ENCODE peak calls at places on chromosomes 6 and 20, in nine cellular contexts. One of them, this sample, is unnamed.

GRCh38 chr6:28296520-28297060 is 15.2 kb downstream of the PGBD1 start:
- DNase-seq in HEK293T: no peak
- DNase-seq in T-helper 17 cell: no peak
- DNase-seq in stimulated activated naive CD8-positive, alpha-beta T cell treated with anti-CD3 and anti-CD28 coated beads, Interleukin-15, Interleukin-2, amounts not matched to agents 100 U/mL and 50 U/mL, for 24 hours: no peak
- DNase-seq in neural crest cell: no peak
- DNase-seq in cardiac fibroblast: no peak
- DNase-seq in hippocampal formation: no peak
- DNase-seq in NCI-H510A treated with DMSO at 0.1 percent for 48 hours: no peak
- DNase-seq in PC-9: no peak
- DNase-seq in this sample: no peak

GRCh38 chr20:44181611-44182010 is 5.4 kb downstream of the JPH2 start:
- DNase-seq in HEK293T: no peak
- DNase-seq in T-helper 17 cell: no peak
- DNase-seq in stimulated activated naive CD8-positive, alpha-beta T cell treated with anti-CD3 and anti-CD28 coated beads, Interleukin-15, Interleukin-2, amounts not matched to agents 100 U/mL and 50 U/mL, for 24 hours: no peak
- DNase-seq in neural crest cell: no peak
- DNase-seq in cardiac fibroblast: no peak
- DNase-seq in hippocampal formation: no peak
- DNase-seq in NCI-H510A treated with DMSO at 0.1 percent for 48 hours: no peak
- DNase-seq in PC-9: no peak
- DNase-seq in this sample: no peak

GRCh38 chr20:10846831-10847230 is 173.0 kb upstream of the JAG1 start:
- DNase-seq in HEK293T: no peak
- DNase-seq in T-helper 17 cell: no peak
- DNase-seq in stimulated activated naive CD8-positive, alpha-beta T cell treated with anti-CD3 and anti-CD28 coated beads, Interleukin-15, Interleukin-2, amounts not matched to agents 100 U/mL and 50 U/mL, for 24 hours: no peak
- DNase-seq in neural crest cell: no peak
- DNase-seq in cardiac fibroblast: no peak
- DNase-seq in hippocampal formation: no peak
- DNase-seq in NCI-H510A treated with DMSO at 0.1 percent for 48 hours: no peak
- DNase-seq in PC-9: no peak
- DNase-seq in this sample: no peak

GRCh38 chr6:47188588-47189021 is 121.1 kb downstream of the TNFRSF21 start:
- DNase-seq in HEK293T: no peak
- DNase-seq in T-helper 17 cell: no peak
- DNase-seq in stimulated activated naive CD8-positive, alpha-beta T cell treated with anti-CD3 and anti-CD28 coated beads, Interleukin-15, Interleukin-2, amounts not matched to agents 100 U/mL and 50 U/mL, for 24 hours: no peak
- DNase-seq in neural crest cell: no peak
- DNase-seq in cardiac fibroblast: peak; percentile 80
- DNase-seq in hippocampal formation: no peak
- DNase-seq in NCI-H510A treated with DMSO at 0.1 percent for 48 hours: no peak
- DNase-seq in PC-9: peak; percentile 71
- DNase-seq in this sample: no peak

GRCh38 chr6:143744593-143745151 is 66.9 kb downstream of the PHACTR2 start:
- DNase-seq in HEK293T: no peak
- DNase-seq in T-helper 17 cell: no peak
- DNase-seq in stimulated activated naive CD8-positive, alpha-beta T cell treated with anti-CD3 and anti-CD28 coated beads, Interleukin-15, Interleukin-2, amounts not matched to agents 100 U/mL and 50 U/mL, for 24 hours: no peak
- DNase-seq in neural crest cell: no peak
- DNase-seq in cardiac fibroblast: peak; percentile 11
- DNase-seq in hippocampal formation: no peak
- DNase-seq in NCI-H510A treated with DMSO at 0.1 percent for 48 hours: no peak
- DNase-seq in PC-9: peak; percentile 43
- DNase-seq in this sample: no peak

GRCh38 chr20:46899619-46900018 is 5.0 kb downstream of the EYA2 start:
- DNase-seq in HEK293T: no peak
- DNase-seq in T-helper 17 cell: no peak
- DNase-seq in stimulated activated naive CD8-positive, alpha-beta T cell treated with anti-CD3 and anti-CD28 coated beads, Interleukin-15, Interleukin-2, amounts not matched to agents 100 U/mL and 50 U/mL, for 24 hours: no peak
- DNase-seq in neural crest cell: no peak
- DNase-seq in cardiac fibroblast: no peak
- DNase-seq in hippocampal formation: no peak
- DNase-seq in NCI-H510A treated with DMSO at 0.1 percent for 48 hours: no peak
- DNase-seq in PC-9: no peak
- DNase-seq in this sample: no peak

GRCh38 chr6:93849857-93850256 is 430.5 kb upstream of the EPHA7 start:
- DNase-seq in HEK293T: peak; percentile 6
- DNase-seq in T-helper 17 cell: no peak
- DNase-seq in stimulated activated naive CD8-positive, alpha-beta T cell treated with anti-CD3 and anti-CD28 coated beads, Interleukin-15, Interleukin-2, amounts not matched to agents 100 U/mL and 50 U/mL, for 24 hours: no peak
- DNase-seq in neural crest cell: no peak
- DNase-seq in cardiac fibroblast: no peak
- DNase-seq in hippocampal formation: no peak
- DNase-seq in NCI-H510A treated with DMSO at 0.1 percent for 48 hours: no peak
- DNase-seq in PC-9: no peak
- DNase-seq in this sample: no peak

GRCh38 chr20:37688093-37688492 is 5.7 kb upstream of the CTNNBL1 start:
- DNase-seq in HEK293T: no peak
- DNase-seq in T-helper 17 cell: no peak
- DNase-seq in stimulated activated naive CD8-positive, alpha-beta T cell treated with anti-CD3 and anti-CD28 coated beads, Interleukin-15, Interleukin-2, amounts not matched to agents 100 U/mL and 50 U/mL, for 24 hours: no peak
- DNase-seq in neural crest cell: no peak
- DNase-seq in cardiac fibroblast: no peak
- DNase-seq in hippocampal formation: no peak
- DNase-seq in NCI-H510A treated with DMSO at 0.1 percent for 48 hours: no peak
- DNase-seq in PC-9: no peak
- DNase-seq in this sample: no peak

GRCh38 chr6:70651326-70651905 is 16.3 kb upstream of the SMAP1 start:
- DNase-seq in HEK293T: no peak
- DNase-seq in T-helper 17 cell: no peak
- DNase-seq in stimulated activated naive CD8-positive, alpha-beta T cell treated with anti-CD3 and anti-CD28 coated beads, Interleukin-15, Interleukin-2, amounts not matched to agents 100 U/mL and 50 U/mL, for 24 hours: peak; percentile 48
- DNase-seq in neural crest cell: no peak
- DNase-seq in cardiac fibroblast: no peak
- DNase-seq in hippocampal formation: no peak
- DNase-seq in NCI-H510A treated with DMSO at 0.1 percent for 48 hours: no peak
- DNase-seq in PC-9: no peak
- DNase-seq in this sample: peak; percentile 91

GRCh38 chr6:8082954-8083858 is 19.0 kb upstream of the BLOC1S5 start:
- DNase-seq in HEK293T: no peak
- DNase-seq in T-helper 17 cell: no peak
- DNase-seq in stimulated activated naive CD8-positive, alpha-beta T cell treated with anti-CD3 and anti-CD28 coated beads, Interleukin-15, Interleukin-2, amounts not matched to agents 100 U/mL and 50 U/mL, for 24 hours: no peak
- DNase-seq in neural crest cell: no peak
- DNase-seq in cardiac fibroblast: peak; percentile 95
- DNase-seq in hippocampal formation: no peak
- DNase-seq in NCI-H510A treated with DMSO at 0.1 percent for 48 hours: no peak
- DNase-seq in PC-9: peak; percentile 29
- DNase-seq in this sample: no peak

GRCh38 chr6:68192988-68193387 is 442.1 kb upstream of the ADGRB3 start:
- DNase-seq in HEK293T: no peak
- DNase-seq in T-helper 17 cell: no peak
- DNase-seq in stimulated activated naive CD8-positive, alpha-beta T cell treated with anti-CD3 and anti-CD28 coated beads, Interleukin-15, Interleukin-2, amounts not matched to agents 100 U/mL and 50 U/mL, for 24 hours: no peak
- DNase-seq in neural crest cell: no peak
- DNase-seq in cardiac fibroblast: no peak
- DNase-seq in hippocampal formation: no peak
- DNase-seq in NCI-H510A treated with DMSO at 0.1 percent for 48 hours: no peak
- DNase-seq in PC-9: no peak
- DNase-seq in this sample: no peak

GRCh38 chr6:116206231-116206903 is 47.5 kb downstream of the TSPYL4 start:
- DNase-seq in HEK293T: no peak
- DNase-seq in T-helper 17 cell: no peak
- DNase-seq in stimulated activated naive CD8-positive, alpha-beta T cell treated with anti-CD3 and anti-CD28 coated beads, Interleukin-15, Interleukin-2, amounts not matched to agents 100 U/mL and 50 U/mL, for 24 hours: no peak
- DNase-seq in neural crest cell: no peak
- DNase-seq in cardiac fibroblast: peak; percentile 63
- DNase-seq in hippocampal formation: no peak
- DNase-seq in NCI-H510A treated with DMSO at 0.1 percent for 48 hours: no peak
- DNase-seq in PC-9: no peak
- DNase-seq in this sample: no peak

GRCh38 chr20:34557936-34558319 is 590 bp upstream of the MAP1LC3A start:
- DNase-seq in HEK293T: no peak
- DNase-seq in T-helper 17 cell: no peak
- DNase-seq in stimulated activated naive CD8-positive, alpha-beta T cell treated with anti-CD3 and anti-CD28 coated beads, Interleukin-15, Interleukin-2, amounts not matched to agents 100 U/mL and 50 U/mL, for 24 hours: no peak
- DNase-seq in neural crest cell: no peak
- DNase-seq in cardiac fibroblast: no peak
- DNase-seq in hippocampal formation: no peak
- DNase-seq in NCI-H510A treated with DMSO at 0.1 percent for 48 hours: no peak
- DNase-seq in PC-9: no peak
- DNase-seq in this sample: no peak

GRCh38 chr6:14108571-14109410 is 8.8 kb upstream of the CD83 start:
- DNase-seq in HEK293T: no peak
- DNase-seq in T-helper 17 cell: peak; percentile 18
- DNase-seq in stimulated activated naive CD8-positive, alpha-beta T cell treated with anti-CD3 and anti-CD28 coated beads, Interleukin-15, Interleukin-2, amounts not matched to agents 100 U/mL and 50 U/mL, for 24 hours: peak; percentile 51
- DNase-seq in neural crest cell: no peak
- DNase-seq in cardiac fibroblast: no peak
- DNase-seq in hippocampal formation: no peak
- DNase-seq in NCI-H510A treated with DMSO at 0.1 percent for 48 hours: peak; percentile 28
- DNase-seq in PC-9: no peak
- DNase-seq in this sample: no peak

GRCh38 chr6:5067305-5067704 is 17.8 kb upstream of the PPP1R3G start:
- DNase-seq in HEK293T: no peak
- DNase-seq in T-helper 17 cell: no peak
- DNase-seq in stimulated activated naive CD8-positive, alpha-beta T cell treated with anti-CD3 and anti-CD28 coated beads, Interleukin-15, Interleukin-2, amounts not matched to agents 100 U/mL and 50 U/mL, for 24 hours: no peak
- DNase-seq in neural crest cell: no peak
- DNase-seq in cardiac fibroblast: no peak
- DNase-seq in hippocampal formation: no peak
- DNase-seq in NCI-H510A treated with DMSO at 0.1 percent for 48 hours: no peak
- DNase-seq in PC-9: no peak
- DNase-seq in this sample: no peak

GRCh38 chr6:41222513-41222912 is 5.6 kb upstream of the TREML4 start:
- DNase-seq in HEK293T: no peak
- DNase-seq in T-helper 17 cell: no peak
- DNase-seq in stimulated activated naive CD8-positive, alpha-beta T cell treated with anti-CD3 and anti-CD28 coated beads, Interleukin-15, Interleukin-2, amounts not matched to agents 100 U/mL and 50 U/mL, for 24 hours: no peak
- DNase-seq in neural crest cell: no peak
- DNase-seq in cardiac fibroblast: no peak
- DNase-seq in hippocampal formation: no peak
- DNase-seq in NCI-H510A treated with DMSO at 0.1 percent for 48 hours: no peak
- DNase-seq in PC-9: no peak
- DNase-seq in this sample: no peak

GRCh38 chr20:43397147-43397546 is 60.5 kb upstream of the SRSF6 start:
- DNase-seq in HEK293T: no peak
- DNase-seq in T-helper 17 cell: no peak
- DNase-seq in stimulated activated naive CD8-positive, alpha-beta T cell treated with anti-CD3 and anti-CD28 coated beads, Interleukin-15, Interleukin-2, amounts not matched to agents 100 U/mL and 50 U/mL, for 24 hours: no peak
- DNase-seq in neural crest cell: no peak
- DNase-seq in cardiac fibroblast: no peak
- DNase-seq in hippocampal formation: no peak
- DNase-seq in NCI-H510A treated with DMSO at 0.1 percent for 48 hours: no peak
- DNase-seq in PC-9: no peak
- DNase-seq in this sample: no peak

GRCh38 chr6:15776458-15776980 is 113.7 kb upstream of the DTNBP1 start:
- DNase-seq in HEK293T: no peak
- DNase-seq in T-helper 17 cell: no peak
- DNase-seq in stimulated activated naive CD8-positive, alpha-beta T cell treated with anti-CD3 and anti-CD28 coated beads, Interleukin-15, Interleukin-2, amounts not matched to agents 100 U/mL and 50 U/mL, for 24 hours: peak; percentile 15
- DNase-seq in neural crest cell: no peak
- DNase-seq in cardiac fibroblast: no peak
- DNase-seq in hippocampal formation: no peak
- DNase-seq in NCI-H510A treated with DMSO at 0.1 percent for 48 hours: no peak
- DNase-seq in PC-9: no peak
- DNase-seq in this sample: no peak

GRCh38 chr20:58639182-58640146 is 11.6 kb upstream of the STX16 start:
- DNase-seq in HEK293T: no peak
- DNase-seq in T-helper 17 cell: no peak
- DNase-seq in stimulated activated naive CD8-positive, alpha-beta T cell treated with anti-CD3 and anti-CD28 coated beads, Interleukin-15, Interleukin-2, amounts not matched to agents 100 U/mL and 50 U/mL, for 24 hours: no peak
- DNase-seq in neural crest cell: no peak
- DNase-seq in cardiac fibroblast: no peak
- DNase-seq in hippocampal formation: no peak
- DNase-seq in NCI-H510A treated with DMSO at 0.1 percent for 48 hours: no peak
- DNase-seq in PC-9: no peak
- DNase-seq in this sample: no peak

GRCh38 chr6:142378138-142378875 is 76.5 kb downstream of the ADGRG6 start:
- DNase-seq in HEK293T: peak; percentile 48
- DNase-seq in T-helper 17 cell: no peak
- DNase-seq in stimulated activated naive CD8-positive, alpha-beta T cell treated with anti-CD3 and anti-CD28 coated beads, Interleukin-15, Interleukin-2, amounts not matched to agents 100 U/mL and 50 U/mL, for 24 hours: no peak
- DNase-seq in neural crest cell: no peak
- DNase-seq in cardiac fibroblast: peak; percentile 57
- DNase-seq in hippocampal formation: no peak
- DNase-seq in NCI-H510A treated with DMSO at 0.1 percent for 48 hours: peak; percentile 21
- DNase-seq in PC-9: peak; percentile 34
- DNase-seq in this sample: no peak

GRCh38 chr20:59145247-59145925 is 18.2 kb upstream of the ZNF831 start:
- DNase-seq in HEK293T: no peak
- DNase-seq in T-helper 17 cell: no peak
- DNase-seq in stimulated activated naive CD8-positive, alpha-beta T cell treated with anti-CD3 and anti-CD28 coated beads, Interleukin-15, Interleukin-2, amounts not matched to agents 100 U/mL and 50 U/mL, for 24 hours: no peak
- DNase-seq in neural crest cell: no peak
- DNase-seq in cardiac fibroblast: no peak
- DNase-seq in hippocampal formation: no peak
- DNase-seq in NCI-H510A treated with DMSO at 0.1 percent for 48 hours: no peak
- DNase-seq in PC-9: no peak
- DNase-seq in this sample: no peak

This sample was measured in activated CD8-positive, alpha-beta T cell treated with anti-CD3 and anti-CD28 coated beads, Interleukin-2, amount 10 ng/mL, durations not matched to agents 7 days and 5 days.